ENCODE peak calls at places on chromosomes 2 and 18, in eight cellular contexts. C is AG10803, M is fibroblast of the aortic adventitia, N is T1000, R is sigmoid colon, V is GM23248, E is NCI-H510A treated with DMSO at 0.1 percent for 48 hours, O is NAMALWA. K is an unnamed sample.

GRCh38 chr2:171086352-171087290 is 74.1 kb downstream of the TLK1 start:
- DNase-seq in C (peak; percentile 43), M (peak; percentile 74), N (no peak), R (no peak), V (peak; percentile 69), E (peak; percentile 54), O (peak; percentile 74), K (no peak)

GRCh38 chr2:189601043-189601442 is 20.5 kb upstream of the SLC40A1 start:
- DNase-seq in C (no peak), M (no peak), N (no peak), R (no peak), V (peak; percentile 32), E (no peak), O (no peak), K (no peak)

GRCh38 chr2:199851886-199852285 is 894 bp upstream of the FTCDNL1 start:
- DNase-seq in C (no peak), M (no peak), N (no peak), R (no peak), V (no peak), E (no peak), O (no peak), K (no peak)

GRCh38 chr18:26821181-26821580 is 44.3 kb downstream of the AQP4 start:
- DNase-seq in C (no peak), M (no peak), N (no peak), R (no peak), V (no peak), E (no peak), O (no peak), K (no peak)

GRCh38 chr18:48569139-48569914 is 30.5 kb downstream of the CTIF start:
- DNase-seq in C (no peak), M (no peak), N (no peak), R (no peak), V (no peak), E (no peak), O (no peak), K (peak; percentile 4)

GRCh38 chr2:106868199-106868598 is 17.8 kb downstream of the ST6GAL2 start:
- DNase-seq in C (no peak), M (no peak), N (no peak), R (no peak), V (no peak), E (peak; percentile 26), O (peak; percentile 7), K (no peak)

GRCh38 chr2:168336786-168337388 is 89.5 kb upstream of the STK39 start:
- DNase-seq in C (no peak), M (no peak), N (no peak), R (no peak), V (no peak), E (peak; percentile 47), O (peak; percentile 44), K (no peak)

GRCh38 chr2:47618272-47618552 is 164.7 kb upstream of the MSH6 start:
- DNase-seq in C (no peak), M (no peak), N (no peak), R (no peak), V (no peak), E (no peak), O (no peak), K (no peak)

GRCh38 chr2:46849741-46850474 is 65.7 kb downstream of the MCFD2 start:
- DNase-seq in C (no peak), M (peak; percentile 98), N (no peak), R (peak; percentile 84), V (peak; percentile 27), E (no peak), O (no peak), K (peak; percentile 92)

GRCh38 chr18:58067611-58068010 is 23.6 kb downstream of the NEDD4L start:
- DNase-seq in C (no peak), M (no peak), N (no peak), R (no peak), V (no peak), E (no peak), O (no peak), K (no peak)

GRCh38 chr18:13390196-13390595 is 171.6 kb downstream of the LDLRAD4 start:
- DNase-seq in C (no peak), M (no peak), N (no peak), R (peak; percentile 56), V (no peak), E (no peak), O (no peak), K (peak; percentile 72)

GRCh38 chr2:217988014-217988839 is 14.6 kb downstream of the TNS1 start:
- DNase-seq in C (peak; percentile 73), M (peak; percentile 82), N (no peak), R (peak; percentile 93), V (peak; percentile 82), E (peak; percentile 96), O (peak; percentile 75), K (peak; percentile 95)

GRCh38 chr2:241945311-241945710 is 75.8 kb downstream of the RTP5 start:
- DNase-seq in C (no peak), M (no peak), N (no peak), R (peak; percentile 29), V (no peak), E (no peak), O (no peak), K (no peak)

GRCh38 chr2:161486111-161486510 is 70.0 kb downstream of the TBR1 start:
- DNase-seq in C (no peak), M (no peak), N (no peak), R (no peak), V (no peak), E (no peak), O (no peak), K (no peak)

GRCh38 chr2:98280376-98281102 is 65.7 kb upstream of the CNGA3 start:
- DNase-seq in C (peak; percentile 44), M (peak; percentile 1), N (no peak), R (no peak), V (peak; percentile 9), E (no peak), O (no peak), K (peak; percentile 87)

GRCh38 chr18:58538604-58539386 is 90.1 kb downstream of the ALPK2 start:
- DNase-seq in C (no peak), M (no peak), N (no peak), R (no peak), V (no peak), E (no peak), O (no peak), K (no peak)

GRCh38 chr2:40499437-40499836 is 47.5 kb upstream of the SLC8A1 start:
- DNase-seq in C (no peak), M (no peak), N (no peak), R (no peak), V (no peak), E (no peak), O (no peak), K (no peak)

GRCh38 chr2:96702098-96702785 is 37.6 kb downstream of the LMAN2L start:
- DNase-seq in C (no peak), M (no peak), N (no peak), R (peak; percentile 60), V (no peak), E (no peak), O (no peak), K (no peak)

GRCh38 chr2:215364157-215365155 is 52.6 kb downstream of the ATIC start:
- DNase-seq in C (peak; percentile 26), M (peak; percentile 32), N (no peak), R (no peak), V (peak; percentile 43), E (no peak), O (peak; percentile 15), K (no peak)